ENCODE peak calls at places on chromosomes 5 and 9, in seven cellular contexts. I is LHCN-M2, L is mesenchymal stem cell, Y is SK-N-SH, J is left cardiac atrium, D is NCI-H2029, R is MCF 10A. K is an unnamed sample.

GRCh38 chr5:111367081-111367480 is 142.9 kb downstream of the CAMK4 start:
- DNase-seq in D (no peak), Y (no peak), R (peak; percentile 66), J (no peak), I (peak; percentile 12), L (peak; percentile 20), K (no peak)

GRCh38 chr5:395921-396714 is 46.9 kb upstream of the EXOC3 start:
- DNase-seq in J (peak; percentile 13), Y (peak; percentile 32), I (no peak), D (no peak), L (no peak), R (no peak), K (no peak)

GRCh38 chr5:149550608-149551226 is 522 bp downstream of the CSNK1A1 start:
- DNase-seq in D (no peak), R (no peak), J (no peak), I (peak; percentile 13), Y (peak; percentile 39), L (no peak), K (no peak)

GRCh38 chr9:121556580-121556979 is 56.9 kb upstream of the GGTA1 start:
- DNase-seq in D (no peak), J (peak; percentile 53), R (peak; percentile 98), I (peak; percentile 79), Y (no peak), L (peak; percentile 95), K (no peak)

GRCh38 chr9:91179237-91180138 is 182.2 kb downstream of the AUH start:
- DNase-seq in Y (no peak), I (peak; percentile 65), D (no peak), J (no peak), R (no peak), L (peak; percentile 49), K (no peak)

GRCh38 chr9:136584401-136585328 is 38.8 kb upstream of the NOTCH1 start:
- DNase-seq in R (no peak), J (no peak), D (no peak), L (no peak), I (no peak), Y (no peak), K (no peak)

GRCh38 chr5:136198453-136198852 is 5.5 kb upstream of the SMIM32 start:
- DNase-seq in D (no peak), L (no peak), J (no peak), Y (peak; percentile 1), I (no peak), R (no peak), K (no peak)

GRCh38 chr5:90983148-90983547 is 400.0 kb downstream of the ARRDC3 start:
- DNase-seq in R (peak; percentile 77), L (peak; percentile 93), J (peak; percentile 20), I (peak; percentile 96), Y (peak; percentile 65), D (no peak), K (peak; percentile 61)

GRCh38 chr5:60805470-60805869 is 38.6 kb downstream of the ELOVL7 start:
- DNase-seq in D (no peak), I (no peak), L (no peak), Y (no peak), J (no peak), R (peak; percentile 34), K (no peak)

GRCh38 chr9:137053944-137054931 is at the start of gene ENTPD2:
- DNase-seq in D (peak; percentile 57), J (no peak), Y (no peak), I (no peak), R (peak; percentile 82), L (no peak), K (no peak)

GRCh38 chr5:178404987-178405386 is 172.4 kb upstream of the PHYKPL start:
- DNase-seq in I (no peak), L (no peak), R (no peak), Y (no peak), J (no peak), D (no peak), K (peak; percentile 87)

GRCh38 chr9:90830977-90831376 is 29.4 kb downstream of the SYK start:
- DNase-seq in Y (no peak), I (no peak), J (no peak), L (no peak), D (peak; percentile 86), R (no peak), K (no peak)

GRCh38 chr5:52685621-52686370 is 101.9 kb upstream of the ITGA1 start:
- DNase-seq in D (no peak), Y (no peak), R (peak; percentile 14), I (no peak), L (no peak), J (no peak), K (no peak)

GRCh38 chr5:180690562-180690961 is 41.2 kb upstream of the FLT4 start:
- DNase-seq in I (no peak), J (no peak), Y (no peak), D (no peak), R (no peak), L (no peak), K (no peak)

GRCh38 chr9:112115109-112115508 is 60.0 kb downstream of the SUSD1 start:
- DNase-seq in I (no peak), L (no peak), R (no peak), J (no peak), Y (no peak), D (no peak), K (no peak)

GRCh38 chr5:37721447-37721871 is 118.4 kb downstream of the GDNF start:
- DNase-seq in D (no peak), Y (no peak), R (no peak), J (no peak), L (peak; percentile 45), I (peak; percentile 35), K (no peak)

GRCh38 chr5:1540831-1541661 is 17.3 kb upstream of the LPCAT1 start:
- DNase-seq in L (no peak), I (no peak), D (no peak), R (no peak), J (no peak), Y (no peak), K (no peak)

GRCh38 chr5:59185757-59186385 is 603.0 kb downstream of the RAB3C start:
- DNase-seq in I (no peak), Y (no peak), R (no peak), J (no peak), D (no peak), L (no peak), K (no peak)

GRCh38 chr9:99859395-99859980 is 37.8 kb downstream of the NR4A3 start:
- DNase-seq in R (peak; percentile 13), I (peak; percentile 18), D (no peak), L (no peak), J (no peak), Y (no peak), K (no peak)

GRCh38 chr5:140480310-140481014 is 67.0 kb upstream of the EIF4EBP3 start:
- DNase-seq in J (no peak), R (no peak), L (no peak), Y (no peak), D (no peak), I (no peak), K (no peak)

GRCh38 chr5:43874772-43875171 is 271.8 kb downstream of the NNT start:
- DNase-seq in J (no peak), D (no peak), R (no peak), L (peak; percentile 40), I (peak; percentile 76), Y (no peak), K (no peak)

GRCh38 chr9:136648746-136649145 is 14.0 kb upstream of the EGFL7 start:
- DNase-seq in D (no peak), Y (peak; percentile 79), R (no peak), L (no peak), I (no peak), J (peak; percentile 86), K (peak; percentile 28)

GRCh38 chr9:110668528-110669167 is at the start of gene MUSK:
- DNase-seq in L (peak; percentile 76), D (no peak), Y (no peak), I (peak; percentile 93), J (no peak), R (no peak), K (no peak)

GRCh38 chr5:108143581-108143980 is 238.3 kb downstream of the FBXL17 start:
- DNase-seq in J (no peak), Y (no peak), R (no peak), I (peak; percentile 39), D (no peak), L (peak; percentile 34), K (no peak)

GRCh38 chr5:61401726-61402125 is 69.7 kb downstream of the ZSWIM6 start:
- DNase-seq in L (peak; percentile 28), R (peak; percentile 51), I (peak; percentile 38), D (no peak), J (no peak), Y (no peak), K (no peak)

GRCh38 chr5:86118542-86118941 is 499.2 kb upstream of the COX7C start:
- DNase-seq in J (no peak), Y (no peak), R (peak; percentile 4), L (no peak), D (no peak), I (no peak), K (no peak)

GRCh38 chr9:101582593-101582992 is 12.2 kb downstream of the PPP3R2 start:
- DNase-seq in L (peak; percentile 6), I (peak; percentile 54), D (no peak), J (no peak), Y (no peak), R (peak; percentile 49), K (no peak)

GRCh38 chr5:32851774-32852173 is 140.7 kb downstream of the NPR3 start:
- DNase-seq in D (no peak), J (no peak), L (no peak), Y (no peak), R (no peak), I (no peak), K (no peak)

GRCh38 chr5:150043657-150044333 is 42.6 kb downstream of the CSF1R start:
- DNase-seq in J (no peak), Y (no peak), D (no peak), I (no peak), L (peak; percentile 61), R (no peak), K (no peak)

GRCh38 chr5:90792725-90793124 is 234.1 kb downstream of the ADGRV1 start:
- DNase-seq in Y (no peak), L (no peak), D (no peak), J (no peak), R (no peak), I (peak; percentile 66), K (no peak)